ENCODE peak calls at places on chromosomes 16 and 17, in eight cellular contexts. M, Y, L, Q, D, O, U and T are unnamed samples.

GRCh38 chr16:83968891-83969672 is 1.0 kb downstream of the NECAB2 start:
- DNase-seq in Y (no peak), D (no peak), L (no peak), O (no peak), U (no peak), Q (no peak), M (no peak), T (no peak)

GRCh38 chr17:65855245-65855644 is 293.8 kb upstream of the AXIN2 start:
- DNase-seq in Q (no peak), O (peak), M (no peak), L (peak), D (no peak), U (no peak), Y (no peak), T (no peak)

GRCh38 chr17:19338031-19338990 is 24.2 kb downstream of the B9D1 start:
- DNase-seq in Y (peak), D (peak), O (peak), M (peak), Q (no peak), U (no peak), L (peak), T (peak)

GRCh38 chr16:648786-649589 is at the start of gene WDR90:
- DNase-seq in U (peak), L (peak), D (peak), Q (peak), Y (peak), O (peak), M (peak), T (peak)

GRCh38 chr16:30445408-30446202 is at the start of gene SEPHS2:
- DNase-seq in Y (peak), Q (peak), D (peak), O (peak), M (peak), U (peak), L (peak), T (peak)

GRCh38 chr16:89314357-89314756 is 96.9 kb downstream of the ZNF778 start:
- DNase-seq in M (no peak), L (no peak), Q (no peak), D (no peak), O (no peak), U (no peak), Y (no peak), T (no peak)

GRCh38 chr17:28843810-28844137 is 1.2 kb upstream of the FAM222B start:
- DNase-seq in Y (no peak), L (no peak), U (no peak), Q (no peak), M (no peak), O (no peak), D (no peak), T (no peak)

GRCh38 chr16:50598936-50599361 is 50.8 kb downstream of the NKD1 start:
- DNase-seq in Y (no peak), L (no peak), Q (no peak), O (no peak), U (no peak), D (no peak), M (no peak), T (no peak)

GRCh38 chr17:27526603-27527002 is 70.4 kb downstream of the KSR1 start:
- DNase-seq in M (peak), O (peak), Q (no peak), Y (peak), L (no peak), U (no peak), D (peak), T (no peak)

GRCh38 chr17:66275651-66276050 is 26.8 kb upstream of the PRKCA start:
- DNase-seq in U (no peak), O (peak), Q (no peak), Y (no peak), D (no peak), M (no peak), L (peak), T (peak)

GRCh38 chr16:57618306-57619132 is 9.9 kb upstream of the ADGRG1 start:
- DNase-seq in Y (no peak), Q (no peak), O (no peak), U (no peak), D (no peak), L (no peak), M (no peak), T (no peak)

GRCh38 chr17:42438600-42439567 is 15.8 kb upstream of the CAVIN1 start:
- DNase-seq in D (no peak), Y (peak), U (no peak), Q (no peak), L (no peak), O (peak), M (peak), T (no peak)

GRCh38 chr16:5466551-5466950 is 369.0 kb upstream of the EEF2KMT start:
- DNase-seq in L (no peak), U (no peak), D (no peak), M (no peak), O (no peak), Y (no peak), Q (no peak), T (no peak)

GRCh38 chr17:80678621-80679020 is 134.0 kb downstream of the RPTOR start:
- DNase-seq in U (no peak), M (no peak), Y (peak), D (no peak), Q (no peak), O (peak), L (no peak), T (no peak)

GRCh38 chr16:76241735-76242134 is 35.5 kb upstream of the CNTNAP4 start:
- DNase-seq in M (no peak), L (no peak), D (no peak), Y (no peak), Q (no peak), U (no peak), O (no peak), T (no peak)

GRCh38 chr17:38868095-38868967 is 1.5 kb upstream of the LASP1 start:
- DNase-seq in D (no peak), Q (peak), U (no peak), L (no peak), Y (peak), M (peak), O (peak), T (peak)

GRCh38 chr17:72353502-72353901 is 232.7 kb downstream of the SOX9 start:
- DNase-seq in M (no peak), L (no peak), U (no peak), Q (no peak), Y (no peak), D (no peak), O (no peak), T (no peak)

GRCh38 chr16:57892041-57892440 is 78.9 kb downstream of the CNGB1 start:
- DNase-seq in U (no peak), D (no peak), M (no peak), L (peak), O (no peak), Q (no peak), Y (no peak), T (no peak)

GRCh38 chr16:73028721-73029361 is 19.1 kb downstream of the ZFHX3 start:
- DNase-seq in O (no peak), M (no peak), D (no peak), Q (no peak), U (no peak), L (no peak), Y (no peak), T (no peak)

GRCh38 chr17:69672924-69673323 is 258.4 kb downstream of the MAP2K6 start:
- DNase-seq in Y (no peak), O (peak), D (no peak), Q (no peak), U (no peak), L (no peak), M (no peak), T (no peak)

GRCh38 chr17:72176516-72176851 is 55.7 kb downstream of the SOX9 start:
- DNase-seq in O (no peak), L (no peak), M (no peak), Q (no peak), D (no peak), Y (no peak), U (no peak), T (no peak)

GRCh38 chr17:45942284-45942683 is 47.9 kb downstream of the MAPT start:
- DNase-seq in M (peak), Q (no peak), L (no peak), Y (no peak), O (no peak), U (peak), D (peak), T (peak)

GRCh38 chr16:30187971-30188561 is 4.7 kb downstream of the CORO1A start:
- DNase-seq in Q (no peak), Y (peak), D (no peak), M (no peak), U (no peak), L (no peak), O (no peak), T (no peak)

GRCh38 chr17:72393553-72393952 is 272.7 kb downstream of the SOX9 start:
- DNase-seq in D (no peak), O (peak), Q (no peak), Y (no peak), L (peak), M (no peak), U (no peak), T (no peak)

GRCh38 chr17:9024497-9024896 is 3.2 kb downstream of the NTN1 start:
- DNase-seq in Y (no peak), L (no peak), O (no peak), U (no peak), D (no peak), M (no peak), Q (no peak), T (no peak)

GRCh38 chr17:66228887-66229782 is at the start of gene APOH:
- DNase-seq in U (no peak), D (no peak), O (no peak), Q (no peak), L (peak), Y (no peak), M (no peak), T (no peak)

GRCh38 chr16:57485916-57486857 is at the start of gene DOK4:
- DNase-seq in Y (peak), Q (peak), O (peak), U (peak), M (peak), L (peak), D (no peak), T (peak)

GRCh38 chr16:57643166-57643813 is 14.9 kb downstream of the ADGRG1 start:
- DNase-seq in Q (no peak), U (peak), O (peak), Y (no peak), M (no peak), D (peak), L (peak), T (no peak)

GRCh38 chr17:49260011-49260921 is 29.7 kb upstream of the PHOSPHO1 start:
- DNase-seq in Q (no peak), D (no peak), L (peak), Y (peak), M (peak), O (peak), U (no peak), T (peak)